ENCODE peak calls at places on chromosome 16, in eight cellular contexts. I is IMR-90; S is stomach; V is upper lobe of right lung; K is Caco-2; C is CD8-positive, alpha-beta T cell; P is ascending aorta; L is CD4-positive, CD25-positive, alpha-beta regulatory T cell. D is an unnamed sample.
A peak's percentile ranks its signal among the peaks of the same experiment; 100 is the strongest.

GRCh38 chr16:87725596-87726235 is 40.1 kb downstream of the KLHDC4 start:
- DNase-seq in I (peak; percentile 74), S (no peak), V (peak; percentile 79), K (no peak), C (no peak), P (no peak), L (no peak), D (no peak)

GRCh38 chr16:79393121-79393520 is 207.4 kb downstream of the MAF start:
- DNase-seq in I (no peak), S (no peak), V (no peak), K (no peak), C (no peak), P (no peak), L (no peak), D (no peak)

GRCh38 chr16:75029854-75030253 is 31.0 kb downstream of the ZNRF1 start:
- DNase-seq in I (peak; percentile 84), S (no peak), V (no peak), K (no peak), C (no peak), P (no peak), L (no peak), D (no peak)

GRCh38 chr16:27219161-27219560 is 15.8 kb downstream of the KDM8 start:
- DNase-seq in I (no peak), S (no peak), V (no peak), K (no peak), C (no peak), P (no peak), L (no peak), D (no peak)

GRCh38 chr16:74623214-74623842 is 16.4 kb upstream of the GLG1 start:
- DNase-seq in I (peak; percentile 68), S (peak; percentile 7), V (no peak), K (peak; percentile 48), C (no peak), P (no peak), L (no peak), D (no peak)

GRCh38 chr16:5918553-5919127 is 821.0 kb upstream of the EEF2KMT start:
- DNase-seq in I (no peak), S (no peak), V (no peak), K (peak; percentile 4), C (no peak), P (no peak), L (no peak), D (no peak)

GRCh38 chr16:35305476-35305875 is 1846.1 kb downstream of the TP53TG3F start:
- DNase-seq in I (no peak), S (no peak), V (no peak), K (no peak), C (no peak), P (no peak), L (no peak), D (no peak)

GRCh38 chr16:76748698-76749097 is 442.3 kb upstream of the MON1B start:
- DNase-seq in I (no peak), S (no peak), V (no peak), K (no peak), C (no peak), P (no peak), L (no peak), D (no peak)

GRCh38 chr16:57186630-57187507 is 740 bp downstream of the RSPRY1 start:
- DNase-seq in I (no peak), S (no peak), V (no peak), K (peak; percentile 58), C (no peak), P (no peak), L (peak; percentile 8), D (no peak)

GRCh38 chr16:89174055-89174827 is 2.7 kb downstream of the CDH15 start:
- DNase-seq in I (no peak), S (no peak), V (no peak), K (no peak), C (no peak), P (no peak), L (no peak), D (no peak)

GRCh38 chr16:89172901-89173628 is 1.5 kb downstream of the CDH15 start:
- DNase-seq in I (no peak), S (no peak), V (no peak), K (no peak), C (no peak), P (no peak), L (no peak), D (no peak)

GRCh38 chr16:89174877-89175276 is 3.3 kb downstream of the CDH15 start:
- DNase-seq in I (no peak), S (no peak), V (no peak), K (no peak), C (no peak), P (no peak), L (no peak), D (no peak)

GRCh38 chr16:89172171-89172900 is 788 bp downstream of the CDH15 start:
- DNase-seq in I (no peak), S (no peak), V (no peak), K (no peak), C (no peak), P (no peak), L (no peak), D (no peak)

GRCh38 chr16:89173629-89173921 is 2.0 kb downstream of the CDH15 start:
- DNase-seq in I (no peak), S (no peak), V (no peak), K (no peak), C (no peak), P (no peak), L (no peak), D (no peak)
- H3K27me3 ChIP-seq in I (peaks cover 52% of the 10 kb centered on the region), S (peaks cover 100% of the 10 kb centered on the region), V (peaks cover 18% of the 10 kb centered on the region), K (peaks cover 5% of the 10 kb centered on the region), C (no peaks in the 10 kb centered on the region), P (peaks cover 11% of the 10 kb centered on the region), L (no peaks in the 10 kb centered on the region), D (no peaks in the 10 kb centered on the region)

DNA sequence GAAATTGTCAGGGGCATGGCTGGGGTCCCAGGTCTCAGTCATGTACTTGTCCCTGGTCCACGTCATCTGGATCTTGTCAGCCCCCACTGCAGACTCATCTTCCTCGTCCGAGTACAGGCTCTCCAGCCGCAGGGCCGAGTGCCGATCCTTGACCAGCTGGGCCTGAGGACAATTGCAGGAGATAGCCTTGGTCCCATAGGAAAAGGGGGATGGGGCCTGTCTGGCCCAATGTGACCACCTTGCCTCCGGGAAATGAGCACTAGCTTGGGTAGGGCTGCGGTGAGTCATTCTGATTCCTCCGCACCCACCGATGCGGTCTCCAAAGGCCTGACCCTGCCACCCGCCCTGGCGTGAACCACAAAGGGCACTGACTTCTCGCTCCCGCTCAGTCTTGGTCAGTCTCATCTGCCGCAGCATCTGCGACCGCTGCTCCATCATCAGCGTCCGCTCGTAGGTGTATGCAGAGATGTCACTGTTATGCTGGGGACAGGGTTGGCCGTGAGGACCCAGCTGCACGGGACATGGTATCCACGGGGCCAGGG is 1.5 kb upstream of the LCAT start:
- DNase-seq in I (no peak), S (no peak), V (no peak), K (no peak), C (no peak), P (no peak), L (no peak), D (no peak)
- H3K36me3 ChIP-seq in I (peaks cover 93% of the 10 kb centered on the region), S (peaks cover 71% of the 10 kb centered on the region), V (peaks cover 77% of the 10 kb centered on the region), K (peaks cover 6% of the 10 kb centered on the region), C (peaks cover 11% of the 10 kb centered on the region), P (peaks cover 72% of the 10 kb centered on the region), L (peaks cover 6% of the 10 kb centered on the region), D (peaks cover 28% of the 10 kb centered on the region)

GRCh38 chr16:23837553-23838308 is 1.9 kb downstream of the PRKCB start:
- DNase-seq in I (no peak), S (no peak), V (no peak), K (no peak), C (no peak), P (no peak), L (no peak), D (no peak)

GRCh38 chr16:23836404-23837291 is 865 bp downstream of the PRKCB start:
- DNase-seq in I (no peak), S (peak; percentile 48), V (peak; percentile 69), K (no peak), C (peak; percentile 37), P (no peak), L (peak; percentile 50), D (peak; percentile 28)

GRCh38 chr16:23836078-23836403 is 258 bp downstream of the PRKCB start:
- DNase-seq in I (no peak), S (no peak), V (no peak), K (no peak), C (no peak), P (no peak), L (no peak), D (no peak)

GRCh38 chr16:23840310-23840709 is 4.5 kb downstream of the PRKCB start:
- DNase-seq in I (no peak), S (no peak), V (no peak), K (no peak), C (no peak), P (no peak), L (no peak), D (no peak)

GRCh38 chr16:23838485-23839142 is 2.8 kb downstream of the PRKCB start:
- DNase-seq in I (no peak), S (no peak), V (no peak), K (no peak), C (no peak), P (no peak), L (no peak), D (no peak)
- H3K27me3 ChIP-seq in I (peaks cover 19% of the 10 kb centered on the region), S (peaks cover 47% of the 10 kb centered on the region), V (no peaks in the 10 kb centered on the region), K (no peaks in the 10 kb centered on the region), C (no peaks in the 10 kb centered on the region), P (no peaks in the 10 kb centered on the region), L (no peaks in the 10 kb centered on the region), D (no peaks in the 10 kb centered on the region)

DNA sequence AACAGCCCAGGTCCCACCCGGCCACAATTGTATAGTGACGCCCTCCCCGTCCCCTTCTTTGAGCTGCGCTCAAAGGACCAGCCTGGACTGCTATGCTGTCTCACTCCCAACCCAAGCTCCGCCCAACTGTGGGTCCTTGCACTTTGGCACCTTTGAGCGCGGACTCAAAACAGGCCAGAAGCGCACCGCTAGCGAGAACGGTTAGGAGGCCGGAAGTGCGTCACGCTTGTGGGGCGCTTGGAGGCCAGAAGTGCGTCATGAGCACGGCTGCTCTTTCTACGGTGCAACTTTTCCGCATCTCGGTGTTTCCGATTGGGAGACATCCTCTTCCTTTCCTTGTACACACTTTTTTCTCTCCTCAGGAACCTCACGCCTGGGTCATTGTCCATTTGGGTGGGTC is at the start of gene ZNF19:
- DNase-seq in I (no peak), S (no peak), V (no peak), K (no peak), C (no peak), P (no peak), L (no peak), D (no peak)
- H3K36me3 ChIP-seq in I (no peaks in the 10 kb centered on the region), S (no peaks in the 10 kb centered on the region), V (no peaks in the 10 kb centered on the region), K (no peaks in the 10 kb centered on the region), C (no peaks in the 10 kb centered on the region), P (no peaks in the 10 kb centered on the region), L (no peaks in the 10 kb centered on the region), D (no peaks in the 10 kb centered on the region)

GRCh38 chr16:54216268-54217187 is 70.1 kb downstream of the IRX3 start:
- DNase-seq in I (no peak), S (no peak), V (no peak), K (no peak), C (no peak), P (no peak), L (no peak), D (no peak)
- H3K27me3 ChIP-seq in I (peaks cover 21% of the 10 kb centered on the region), S (peaks cover 10% of the 10 kb centered on the region), V (no peaks in the 10 kb centered on the region), K (no peaks in the 10 kb centered on the region), C (no peaks in the 10 kb centered on the region), P (no peaks in the 10 kb centered on the region), L (no peaks in the 10 kb centered on the region), D (no peaks in the 10 kb centered on the region)

DNA sequence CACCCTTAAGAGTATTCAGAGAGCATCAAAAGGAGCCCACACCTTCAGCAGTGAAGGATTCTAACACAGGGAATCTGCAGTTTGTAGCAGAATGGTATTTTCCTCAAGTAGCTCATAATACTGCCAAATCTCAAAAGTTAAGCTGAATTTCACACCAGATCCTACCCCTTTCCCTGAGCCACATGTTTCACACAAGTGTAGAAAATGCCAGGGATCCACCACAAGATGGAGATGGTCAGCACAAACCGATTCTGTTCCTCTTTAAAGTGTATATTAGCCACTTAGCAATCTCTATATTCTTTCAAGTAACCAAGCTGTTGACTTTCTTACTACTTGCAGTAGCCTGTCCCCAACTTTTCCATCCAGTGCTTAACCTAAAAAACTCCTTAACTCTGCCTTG is 13.2 kb downstream of the GINS2 start:
- DNase-seq in I (peak; percentile 56), S (no peak), V (no peak), K (peak; percentile 52), C (no peak), P (no peak), L (no peak), D (no peak)
- H3K36me3 ChIP-seq in I (peaks cover 38% of the 10 kb centered on the region), S (peaks cover 55% of the 10 kb centered on the region), V (peaks cover 52% of the 10 kb centered on the region), K (peaks cover 22% of the 10 kb centered on the region), C (peaks cover 31% of the 10 kb centered on the region), P (peaks cover 23% of the 10 kb centered on the region), L (peaks cover 34% of the 10 kb centered on the region), D (peaks cover 35% of the 10 kb centered on the region)